ENCODE peak calls at places on chromosome 4, in seven cellular contexts. One of them, this sample, is unnamed.
A peak's percentile ranks its signal among the peaks of the same experiment; 100 is the strongest.

GRCh38 chr4:13984996-13985780 is 357.7 kb upstream of the BOD1L1 start:
- DNase-seq in pons: no peak
- DNase-seq in ovary: no peak
- DNase-seq in left colon: no peak
- DNase-seq in stimulated activated CD4-positive, alpha-beta T cell treated with anti-CD3 and anti-CD28 coated beads, Interleukin-15, amount 100 ng/mL, for 1 hour: no peak
- DNase-seq in HEK293T: no peak
- DNase-seq in NCI-H1105: no peak
- DNase-seq in this sample: peak; percentile 72

GRCh38 chr4:70838400-70838971 is 1.2 kb downstream of the GRSF1 start:
- DNase-seq in pons: peak; percentile 30
- DNase-seq in ovary: no peak
- DNase-seq in left colon: no peak
- DNase-seq in stimulated activated CD4-positive, alpha-beta T cell treated with anti-CD3 and anti-CD28 coated beads, Interleukin-15, amount 100 ng/mL, for 1 hour: no peak
- DNase-seq in HEK293T: no peak
- DNase-seq in NCI-H1105: no peak
- DNase-seq in this sample: no peak

GRCh38 chr4:176377705-176378302 is 58.0 kb downstream of the SPCS3 start:
- DNase-seq in pons: peak; percentile 62
- DNase-seq in ovary: no peak
- DNase-seq in left colon: no peak
- DNase-seq in stimulated activated CD4-positive, alpha-beta T cell treated with anti-CD3 and anti-CD28 coated beads, Interleukin-15, amount 100 ng/mL, for 1 hour: no peak
- DNase-seq in HEK293T: peak; percentile 10
- DNase-seq in NCI-H1105: peak; percentile 12
- DNase-seq in this sample: no peak

GRCh38 chr4:189377576-189377975 is 563.1 kb upstream of the FRG1 start:
- DNase-seq in pons: peak; percentile 42
- DNase-seq in ovary: no peak
- DNase-seq in left colon: no peak
- DNase-seq in stimulated activated CD4-positive, alpha-beta T cell treated with anti-CD3 and anti-CD28 coated beads, Interleukin-15, amount 100 ng/mL, for 1 hour: no peak
- DNase-seq in HEK293T: no peak
- DNase-seq in NCI-H1105: no peak
- DNase-seq in this sample: no peak

GRCh38 chr4:145734051-145734450 is 54.1 kb downstream of the C4orf51 start:
- DNase-seq in pons: peak; percentile 11
- DNase-seq in ovary: no peak
- DNase-seq in left colon: no peak
- DNase-seq in stimulated activated CD4-positive, alpha-beta T cell treated with anti-CD3 and anti-CD28 coated beads, Interleukin-15, amount 100 ng/mL, for 1 hour: no peak
- DNase-seq in HEK293T: no peak
- DNase-seq in NCI-H1105: no peak
- DNase-seq in this sample: no peak

GRCh38 chr4:40458109-40458508 is 123.0 kb downstream of the CHRNA9 start:
- DNase-seq in pons: no peak
- DNase-seq in ovary: no peak
- DNase-seq in left colon: no peak
- DNase-seq in stimulated activated CD4-positive, alpha-beta T cell treated with anti-CD3 and anti-CD28 coated beads, Interleukin-15, amount 100 ng/mL, for 1 hour: no peak
- DNase-seq in HEK293T: no peak
- DNase-seq in NCI-H1105: no peak
- DNase-seq in this sample: no peak

GRCh38 chr4:118087366-118087765 is 53.1 kb downstream of the NDST3 start:
- DNase-seq in pons: no peak
- DNase-seq in ovary: no peak
- DNase-seq in left colon: no peak
- DNase-seq in stimulated activated CD4-positive, alpha-beta T cell treated with anti-CD3 and anti-CD28 coated beads, Interleukin-15, amount 100 ng/mL, for 1 hour: no peak
- DNase-seq in HEK293T: no peak
- DNase-seq in NCI-H1105: no peak
- DNase-seq in this sample: no peak

GRCh38 chr4:122205687-122206086 is 53.6 kb downstream of the BLTP1 start:
- DNase-seq in pons: no peak
- DNase-seq in ovary: no peak
- DNase-seq in left colon: no peak
- DNase-seq in stimulated activated CD4-positive, alpha-beta T cell treated with anti-CD3 and anti-CD28 coated beads, Interleukin-15, amount 100 ng/mL, for 1 hour: no peak
- DNase-seq in HEK293T: no peak
- DNase-seq in NCI-H1105: no peak
- DNase-seq in this sample: no peak

GRCh38 chr4:173642509-173642908 is 112.5 kb upstream of the HAND2 start:
- DNase-seq in pons: no peak
- DNase-seq in ovary: no peak
- DNase-seq in left colon: no peak
- DNase-seq in stimulated activated CD4-positive, alpha-beta T cell treated with anti-CD3 and anti-CD28 coated beads, Interleukin-15, amount 100 ng/mL, for 1 hour: no peak
- DNase-seq in HEK293T: no peak
- DNase-seq in NCI-H1105: no peak
- DNase-seq in this sample: no peak

GRCh38 chr4:128267745-128268144 is 19.9 kb downstream of the PGRMC2 start:
- DNase-seq in pons: no peak
- DNase-seq in ovary: no peak
- DNase-seq in left colon: no peak
- DNase-seq in stimulated activated CD4-positive, alpha-beta T cell treated with anti-CD3 and anti-CD28 coated beads, Interleukin-15, amount 100 ng/mL, for 1 hour: no peak
- DNase-seq in HEK293T: no peak
- DNase-seq in NCI-H1105: no peak
- DNase-seq in this sample: no peak

GRCh38 chr4:81688085-81688484 is 216.4 kb upstream of the RASGEF1B start:
- DNase-seq in pons: peak; percentile 81
- DNase-seq in ovary: no peak
- DNase-seq in left colon: no peak
- DNase-seq in stimulated activated CD4-positive, alpha-beta T cell treated with anti-CD3 and anti-CD28 coated beads, Interleukin-15, amount 100 ng/mL, for 1 hour: no peak
- DNase-seq in HEK293T: no peak
- DNase-seq in NCI-H1105: no peak
- DNase-seq in this sample: no peak

GRCh38 chr4:26741491-26741871 is 119.2 kb upstream of the STIM2 start:
- DNase-seq in pons: no peak
- DNase-seq in ovary: peak; percentile 19
- DNase-seq in left colon: no peak
- DNase-seq in stimulated activated CD4-positive, alpha-beta T cell treated with anti-CD3 and anti-CD28 coated beads, Interleukin-15, amount 100 ng/mL, for 1 hour: no peak
- DNase-seq in HEK293T: no peak
- DNase-seq in NCI-H1105: no peak
- DNase-seq in this sample: no peak

GRCh38 chr4:132071815-132072214 is 1077.3 kb upstream of the PCDH10 start:
- DNase-seq in pons: no peak
- DNase-seq in ovary: no peak
- DNase-seq in left colon: no peak
- DNase-seq in stimulated activated CD4-positive, alpha-beta T cell treated with anti-CD3 and anti-CD28 coated beads, Interleukin-15, amount 100 ng/mL, for 1 hour: no peak
- DNase-seq in HEK293T: no peak
- DNase-seq in NCI-H1105: no peak
- DNase-seq in this sample: no peak

GRCh38 chr4:71607780-71608673 is 175.9 kb downstream of the GC start:
- DNase-seq in pons: no peak
- DNase-seq in ovary: no peak
- DNase-seq in left colon: no peak
- DNase-seq in stimulated activated CD4-positive, alpha-beta T cell treated with anti-CD3 and anti-CD28 coated beads, Interleukin-15, amount 100 ng/mL, for 1 hour: no peak
- DNase-seq in HEK293T: no peak
- DNase-seq in NCI-H1105: no peak
- DNase-seq in this sample: peak; percentile 32

This sample was measured in astrocyte of the cerebellum.